ENCODE peak calls at places on chromosomes 3 and 15, in ten cellular contexts. N, F, Z, T, U, C, I, G, E and R are unnamed samples.

GRCh38 chr3:156107504-156107903 is 12.9 kb upstream of the KCNAB1 start:
- DNase-seq in N (no peak), F (no peak), Z (no peak), T (peak; percentile 15), U (no peak), C (no peak), I (no peak), G (no peak), E (no peak), R (no peak)

GRCh38 chr3:58627580-58627894 is 39.0 kb downstream of the FAM3D start:
- DNase-seq in N (no peak), F (no peak), Z (peak; percentile 77), T (peak; percentile 75), U (peak; percentile 65), C (no peak), I (no peak), G (peak; percentile 20), E (peak; percentile 89), R (no peak)

GRCh38 chr3:191290311-191291025 is 38.7 kb upstream of the CCDC50 start:
- DNase-seq in N (peak; percentile 40), F (peak; percentile 30), Z (no peak), T (no peak), U (peak; percentile 26), C (no peak), I (no peak), G (peak; percentile 20), E (no peak), R (no peak)

GRCh38 chr3:128998532-128998931 is 2.6 kb upstream of the EFCC1 start:
- DNase-seq in N (no peak), F (no peak), Z (no peak), T (no peak), U (no peak), C (no peak), I (no peak), G (no peak), E (no peak), R (no peak)

GRCh38 chr15:92820233-92821021 is 79.7 kb upstream of the CHD2 start:
- DNase-seq in N (peak; percentile 86), F (peak; percentile 96), Z (peak; percentile 91), T (peak; percentile 95), U (peak; percentile 98), C (peak; percentile 91), I (peak; percentile 92), G (peak; percentile 90), E (peak; percentile 94), R (peak; percentile 65)

GRCh38 chr3:69712244-69712643 is 27.0 kb upstream of the MITF start:
- DNase-seq in N (no peak), F (no peak), Z (no peak), T (no peak), U (no peak), C (no peak), I (no peak), G (no peak), E (no peak), R (no peak)

GRCh38 chr3:40800343-40800742 is 275.6 kb downstream of the ZNF621 start:
- DNase-seq in N (peak; percentile 85), F (peak; percentile 92), Z (no peak), T (peak; percentile 57), U (peak; percentile 10), C (peak; percentile 24), I (no peak), G (peak; percentile 94), E (no peak), R (no peak)

GRCh38 chr3:69866988-69867720 is 127.9 kb downstream of the MITF start:
- DNase-seq in N (peak; percentile 21), F (peak; percentile 81), Z (no peak), T (no peak), U (peak; percentile 21), C (no peak), I (no peak), G (peak; percentile 60), E (no peak), R (no peak)

GRCh38 chr3:143132246-143132980 is 12.8 kb downstream of the CHST2 start:
- DNase-seq in N (no peak), F (no peak), Z (no peak), T (no peak), U (no peak), C (no peak), I (no peak), G (no peak), E (no peak), R (no peak)

GRCh38 chr15:75620776-75621536 is 4.6 kb downstream of the SNUPN start:
- DNase-seq in N (peak; percentile 96), F (no peak), Z (peak; percentile 77), T (peak; percentile 69), U (peak; percentile 93), C (peak; percentile 81), I (no peak), G (peak; percentile 95), E (peak; percentile 84), R (peak; percentile 40)
- TF ChIP-seq CTCF in N (peak; percentile 54), F (no peak), Z (peak; percentile 49), T (no peak), U (no peak), C (no peak), I (no peak), G (peak; percentile 47), E (peak; percentile 19), R (no peak)

DNA sequence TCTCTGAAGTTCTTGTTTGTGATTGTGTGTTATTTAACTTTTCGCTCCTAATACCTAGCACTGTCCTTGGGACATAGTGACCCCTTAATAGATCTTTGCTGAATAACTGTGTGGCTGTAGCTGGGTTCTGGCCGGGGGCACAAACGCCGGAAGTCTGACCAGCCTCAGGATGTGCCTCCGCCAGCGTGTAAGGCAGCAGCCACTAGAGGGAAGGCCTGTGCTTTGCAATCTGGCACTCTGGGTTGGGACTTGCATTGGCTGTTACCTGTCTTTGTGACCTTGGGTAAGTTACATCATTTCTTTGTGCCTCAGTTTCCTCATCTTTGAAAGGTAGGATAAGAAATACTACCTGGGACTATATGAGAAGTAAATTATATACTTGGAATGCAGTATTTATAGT is 158.7 kb downstream of the GHSR start:
- DNase-seq in N (no peak), F (no peak), Z (peak; percentile 25), T (peak; percentile 23), U (no peak), C (no peak), I (peak; percentile 47), G (no peak), E (peak; percentile 52), R (no peak)
- TF ChIP-seq CTCF in N (peak; percentile 21), F (no peak), Z (peak; percentile 68), T (peak; percentile 21), U (no peak), C (peak; percentile 43), I (no peak), G (peak; percentile 30), E (peak; percentile 57), R (no peak)

GRCh38 chr15:24752354-24752753 is 76.8 kb downstream of the NPAP1 start:
- DNase-seq in N (no peak), F (no peak), Z (no peak), T (no peak), U (no peak), C (no peak), I (peak; percentile 52), G (no peak), E (no peak), R (no peak)
- TF ChIP-seq CTCF in N (no peak), F (no peak), Z (no peak), T (no peak), U (no peak), C (no peak), I (no peak), G (no peak), E (no peak), R (no peak)

GRCh38 chr15:52019394-52020252 is 604 bp downstream of the MAPK6 start:
- DNase-seq in N (peak; percentile 91), F (no peak), Z (peak; percentile 84), T (peak; percentile 90), U (peak; percentile 97), C (peak; percentile 89), I (peak; percentile 60), G (peak; percentile 82), E (peak; percentile 90), R (peak; percentile 82)

GRCh38 chr15:52020253-52021085 is 1.4 kb downstream of the MAPK6 start:
- DNase-seq in N (peak; percentile 46), F (no peak), Z (no peak), T (no peak), U (peak; percentile 29), C (no peak), I (no peak), G (peak; percentile 35), E (no peak), R (no peak)

GRCh38 chr15:52021892-52022540 is 3.0 kb downstream of the MAPK6 start:
- DNase-seq in N (no peak), F (no peak), Z (no peak), T (no peak), U (no peak), C (no peak), I (no peak), G (no peak), E (no peak), R (no peak)

GRCh38 chr15:52023169-52023922 is 4.3 kb downstream of the MAPK6 start:
- DNase-seq in N (no peak), F (no peak), Z (no peak), T (no peak), U (no peak), C (no peak), I (no peak), G (no peak), E (no peak), R (no peak)

GRCh38 chr15:52021128-52021671 is 2.2 kb downstream of the MAPK6 start:
- DNase-seq in N (peak; percentile 94), F (peak; percentile 64), Z (no peak), T (peak; percentile 87), U (peak; percentile 95), C (no peak), I (no peak), G (peak; percentile 95), E (peak; percentile 42), R (peak; percentile 34)
- TF ChIP-seq CTCF in N (no peak), F (no peak), Z (peak; percentile 9), T (peak; percentile 35), U (no peak), C (no peak), I (no peak), G (no peak), E (no peak), R (no peak)

GRCh38 chr15:72342385-72342784 is 22.4 kb upstream of the CELF6 start:
- DNase-seq in N (no peak), F (no peak), Z (no peak), T (peak; percentile 19), U (peak; percentile 41), C (no peak), I (peak; percentile 82), G (peak; percentile 4), E (no peak), R (no peak)
- TF ChIP-seq CTCF in N (peak; percentile 36), F (peak; percentile 48), Z (peak; percentile 60), T (peak; percentile 28), U (peak; percentile 33), C (peak; percentile 28), I (peak; percentile 53), G (peak; percentile 25), E (peak; percentile 44), R (no peak)

DNA sequence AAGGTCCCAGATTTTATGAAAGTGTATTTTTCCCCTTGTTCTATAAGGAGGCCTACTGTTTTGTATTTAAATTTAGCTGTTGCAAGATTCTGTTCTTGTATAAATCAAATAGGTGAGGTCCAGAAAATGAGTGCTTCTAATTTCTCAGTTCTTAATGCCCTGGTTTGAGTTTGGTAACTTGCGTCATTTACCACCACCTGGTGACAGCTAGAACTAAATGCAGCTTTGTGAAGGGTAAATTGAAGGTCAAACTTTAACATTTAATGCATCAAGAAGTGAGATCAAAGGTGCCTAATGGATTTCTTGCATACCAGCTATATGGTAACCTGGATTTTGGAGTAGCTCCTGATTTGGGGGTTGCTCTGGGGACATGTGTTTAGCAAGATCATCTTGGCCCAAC is 50.7 kb upstream of the POLR2M start:
- DNase-seq in N (no peak), F (no peak), Z (no peak), T (no peak), U (no peak), C (no peak), I (no peak), G (no peak), E (no peak), R (no peak)
- TF ChIP-seq CTCF in N (no peak), F (no peak), Z (no peak), T (no peak), U (no peak), C (peak; percentile 8), I (no peak), G (no peak), E (no peak), R (no peak)